ENCODE peak calls at places on chromosomes 11 and 22, in ten cellular contexts. V is stomach; N is RWPE1; K is breast epithelium; R is midbrain; P is HEK293T; Y is HepG2; U is GM12878; A is activated CD4-positive, alpha-beta T cell treated with anti-CD3 and anti-CD28 coated beads, Interleukin-2, amount 10 ng/mL, durations not matched to agents 7 days and 5 days; E is foreskin fibroblast. T is an unnamed sample.

GRCh38 chr11:122863704-122864326 is 18.7 kb upstream of the JHY start:
- DNase-seq in V (no peak), P (peak), A (peak), N (peak), K (no peak), Y (no peak), R (peak), U (no peak), E (peak), T (peak)

GRCh38 chr11:18393581-18394299 is 623 bp upstream of the LDHA start:
- DNase-seq in Y (no peak), N (no peak), E (no peak), U (no peak), V (no peak), A (no peak), K (no peak), P (no peak), R (peak), T (peak)

GRCh38 chr11:46381046-46381835 is at the start of gene MDK:
- DNase-seq in V (peak), N (no peak), P (peak), Y (peak), U (no peak), E (peak), K (no peak), R (no peak), A (no peak), T (no peak)

GRCh38 chr11:65588199-65589054 is 7.2 kb downstream of the KCNK7 start:
- DNase-seq in V (peak), E (peak), R (no peak), K (no peak), N (no peak), P (peak), Y (peak), A (peak), U (peak), T (peak)

GRCh38 chr11:9906043-9906791 is 242.3 kb downstream of the SWAP70 start:
- DNase-seq in P (no peak), A (no peak), Y (peak), U (no peak), E (peak), R (no peak), N (peak), K (peak), V (no peak), T (no peak)

GRCh38 chr11:58497951-58498350 is 10.0 kb downstream of the OR5B21 start:
- DNase-seq in K (no peak), P (no peak), V (no peak), U (no peak), Y (no peak), N (no peak), E (no peak), A (no peak), R (no peak), T (no peak)

GRCh38 chr11:69142894-69143293 is 12.8 kb upstream of the SMIM38 start:
- DNase-seq in P (no peak), A (no peak), V (peak), Y (no peak), N (no peak), R (no peak), U (no peak), K (no peak), E (no peak), T (no peak)

GRCh38 chr22:31650391-31650790 is 11.6 kb downstream of the PISD start:
- DNase-seq in V (no peak), A (no peak), U (no peak), P (no peak), Y (no peak), E (peak), K (no peak), R (no peak), N (no peak), T (no peak)

GRCh38 chr11:48184452-48184851 is 32.2 kb upstream of the OR4B1 start:
- DNase-seq in U (no peak), R (no peak), A (no peak), E (no peak), K (no peak), V (no peak), N (no peak), P (no peak), Y (no peak), T (no peak)

GRCh38 chr22:44211946-44212930 is 31.5 kb downstream of the PARVG start:
- DNase-seq in P (peak), A (no peak), N (no peak), E (peak), K (no peak), R (no peak), V (no peak), Y (no peak), U (no peak), T (no peak)

GRCh38 chr11:103618532-103618931 is 417.9 kb upstream of the DDI1 start:
- DNase-seq in Y (no peak), P (no peak), K (no peak), E (peak), A (no peak), U (no peak), N (no peak), V (no peak), R (no peak), T (no peak)

GRCh38 chr22:45240137-45240809 is 421 bp downstream of the KIAA0930 start:
- DNase-seq in A (peak), R (no peak), N (peak), P (peak), Y (no peak), E (peak), K (no peak), V (no peak), U (no peak), T (no peak)

T was measured in testis.